ENCODE peak calls at places on chromosomes 6 and 20, in six cellular contexts. K, Z, G, L, A and V are unnamed samples.

GRCh38 chr6:95601133-95601532 is 23.8 kb downstream of the MANEA start:
- DNase-seq in K (no peak), L (no peak), G (no peak), Z (no peak), A (no peak), V (no peak)

GRCh38 chr20:17525132-17525531 is 6.0 kb downstream of the BFSP1 start:
- DNase-seq in K (no peak), Z (no peak), G (no peak), A (no peak), L (no peak), V (no peak)

GRCh38 chr20:7859371-7859802 is 80.9 kb downstream of the HAO1 start:
- DNase-seq in Z (peak), A (peak), G (no peak), K (peak), L (no peak), V (peak)

GRCh38 chr6:54095740-54096139 is 15.5 kb upstream of the MLIP start:
- DNase-seq in Z (no peak), L (no peak), K (no peak), G (no peak), A (no peak), V (no peak)

GRCh38 chr20:32988008-32988407 is 16.2 kb downstream of the SUN5 start:
- DNase-seq in Z (no peak), K (no peak), L (no peak), G (no peak), A (no peak), V (no peak)

GRCh38 chr20:4507288-4507719 is 214.4 kb upstream of the PRND start:
- DNase-seq in K (no peak), L (no peak), A (peak), G (no peak), Z (no peak), V (no peak)

GRCh38 chr20:18164356-18164755 is 26.7 kb downstream of the KAT14 start:
- DNase-seq in K (no peak), Z (no peak), A (no peak), L (no peak), G (no peak), V (no peak)

GRCh38 chr20:2879148-2879547 is 5.9 kb downstream of the PTPRA start:
- DNase-seq in L (peak), A (peak), Z (no peak), K (no peak), G (no peak), V (peak)

GRCh38 chr6:123802351-123802696 is 1.3 kb upstream of the NKAIN2 start:
- DNase-seq in L (no peak), G (no peak), Z (peak), K (no peak), A (no peak), V (no peak)

GRCh38 chr6:134784336-134784735 is 165.6 kb downstream of the ALDH8A1 start:
- DNase-seq in Z (no peak), K (no peak), A (no peak), L (no peak), G (no peak), V (no peak)

GRCh38 chr20:23995905-23996666 is 7.5 kb upstream of the GGTLC1 start:
- DNase-seq in G (peak), K (peak), L (peak), A (peak), Z (peak), V (no peak)

GRCh38 chr6:13113956-13114593 is 214.3 kb downstream of the TBC1D7 start:
- DNase-seq in K (no peak), Z (no peak), L (no peak), G (no peak), A (no peak), V (no peak)

GRCh38 chr6:169220068-169220964 is 33.3 kb downstream of the THBS2 start:
- DNase-seq in Z (no peak), G (no peak), A (no peak), K (no peak), L (no peak), V (no peak)